ENCODE peak calls at places on chromosomes 2 and 18, in five cellular contexts. W is stimulated activated CD8-positive, alpha-beta memory T cell treated with anti-CD3 and anti-CD28 coated beads, Interleukin-12 subunit alpha, Interleukin-12 subunit beta, amount 100 ng/mL, for 1 hour; S is activated CD8-positive, alpha-beta memory T cell treated with anti-CD3 and anti-CD28 coated beads for 48 hours; H is psoas muscle; B is HT-29. F is an unnamed sample.
A peak's percentile ranks its signal among the peaks of the same experiment; 100 is the strongest.

GRCh38 chr2:37637985-37638384 is 33.5 kb downstream of the CDC42EP3 start:
- DNase-seq in W (no peak), H (no peak), S (no peak), B (no peak), F (no peak)

GRCh38 chr2:9975328-9975727 is 23.8 kb downstream of the GRHL1 start:
- DNase-seq in W (no peak), B (no peak), S (no peak), H (no peak), F (no peak)

GRCh38 chr2:1749489-1749748 is 5.1 kb upstream of the PXDN start:
- DNase-seq in S (no peak), B (no peak), W (no peak), H (no peak), F (no peak)

GRCh38 chr2:200575957-200576356 is 9.9 kb upstream of the AOX1 start:
- DNase-seq in S (no peak), W (no peak), H (no peak), B (peak; percentile 21), F (peak; percentile 4)

GRCh38 chr2:227238242-227239237 is 74.1 kb downstream of the COL4A3 start:
- DNase-seq in S (peak; percentile 49), W (peak; percentile 35), H (peak; percentile 69), B (peak; percentile 74), F (peak; percentile 45)

GRCh38 chr2:29455202-29455885 is 340.1 kb downstream of the CLIP4 start:
- DNase-seq in B (no peak), W (no peak), H (no peak), S (no peak), F (no peak)

GRCh38 chr2:226742346-226742745 is 57.3 kb downstream of the IRS1 start:
- DNase-seq in H (peak; percentile 69), S (no peak), W (no peak), B (no peak), F (no peak)

GRCh38 chr2:158755738-158756137 is 39.4 kb upstream of the DAPL1 start:
- DNase-seq in B (no peak), S (no peak), W (no peak), H (no peak), F (peak; percentile 5)

GRCh38 chr18:55927831-55928230 is 339.8 kb upstream of the TCF4 start:
- DNase-seq in B (no peak), W (no peak), H (no peak), S (no peak), F (no peak)